ENCODE peak calls at places on chromosome 7, in nine cellular contexts. One of them, this sample, is unnamed.

GRCh38 chr7:92613720-92614119 is 23.5 kb upstream of the FAM133B start:
- DNase-seq in suprapubic skin: no peak
- DNase-seq in hepatic stellate cell: no peak
- DNase-seq in naive B cell: no peak
- DNase-seq in mucosa of gallbladder: no peak
- DNase-seq in mammary epithelial cell: no peak
- DNase-seq in immature natural killer cell: no peak
- DNase-seq in astrocyte of the spinal cord: no peak
- DNase-seq in lower lobe of right lung: no peak
- DNase-seq in this sample: peak

GRCh38 chr7:2452074-2452507 is 24.1 kb downstream of the GRIFIN start:
- DNase-seq in suprapubic skin: no peak
- DNase-seq in hepatic stellate cell: no peak
- DNase-seq in naive B cell: peak
- DNase-seq in mucosa of gallbladder: no peak
- DNase-seq in mammary epithelial cell: no peak
- DNase-seq in immature natural killer cell: peak
- DNase-seq in astrocyte of the spinal cord: no peak
- DNase-seq in lower lobe of right lung: no peak
- DNase-seq in this sample: no peak

GRCh38 chr7:80082214-80082613 is 52.4 kb upstream of the GNAI1 start:
- DNase-seq in suprapubic skin: no peak
- DNase-seq in hepatic stellate cell: no peak
- DNase-seq in naive B cell: no peak
- DNase-seq in mucosa of gallbladder: no peak
- DNase-seq in mammary epithelial cell: no peak
- DNase-seq in immature natural killer cell: no peak
- DNase-seq in astrocyte of the spinal cord: no peak
- DNase-seq in lower lobe of right lung: no peak
- DNase-seq in this sample: peak

GRCh38 chr7:105707967-105708580 is 126.8 kb upstream of the EFCAB10 start:
- DNase-seq in suprapubic skin: no peak
- DNase-seq in hepatic stellate cell: no peak
- DNase-seq in naive B cell: no peak
- DNase-seq in mucosa of gallbladder: no peak
- DNase-seq in mammary epithelial cell: no peak
- DNase-seq in immature natural killer cell: no peak
- DNase-seq in astrocyte of the spinal cord: no peak
- DNase-seq in lower lobe of right lung: no peak
- DNase-seq in this sample: no peak

GRCh38 chr7:12162420-12163113 is 48.5 kb upstream of the TMEM106B start:
- DNase-seq in suprapubic skin: no peak
- DNase-seq in hepatic stellate cell: peak
- DNase-seq in naive B cell: no peak
- DNase-seq in mucosa of gallbladder: no peak
- DNase-seq in mammary epithelial cell: peak
- DNase-seq in immature natural killer cell: no peak
- DNase-seq in astrocyte of the spinal cord: peak
- DNase-seq in lower lobe of right lung: no peak
- DNase-seq in this sample: peak

GRCh38 chr7:1946025-1946424 is 275.9 kb downstream of the ELFN1 start:
- DNase-seq in suprapubic skin: no peak
- DNase-seq in hepatic stellate cell: no peak
- DNase-seq in naive B cell: no peak
- DNase-seq in mucosa of gallbladder: no peak
- DNase-seq in mammary epithelial cell: no peak
- DNase-seq in immature natural killer cell: no peak
- DNase-seq in astrocyte of the spinal cord: no peak
- DNase-seq in lower lobe of right lung: peak
- DNase-seq in this sample: no peak

GRCh38 chr7:127655720-127656119 is 3.7 kb downstream of the SND1 start:
- DNase-seq in suprapubic skin: no peak
- DNase-seq in hepatic stellate cell: no peak
- DNase-seq in naive B cell: no peak
- DNase-seq in mucosa of gallbladder: no peak
- DNase-seq in mammary epithelial cell: no peak
- DNase-seq in immature natural killer cell: no peak
- DNase-seq in astrocyte of the spinal cord: no peak
- DNase-seq in lower lobe of right lung: no peak
- DNase-seq in this sample: no peak

GRCh38 chr7:25014735-25015134 is 34.8 kb upstream of the OSBPL3 start:
- DNase-seq in suprapubic skin: no peak
- DNase-seq in hepatic stellate cell: peak
- DNase-seq in naive B cell: no peak
- DNase-seq in mucosa of gallbladder: no peak
- DNase-seq in mammary epithelial cell: peak
- DNase-seq in immature natural killer cell: no peak
- DNase-seq in astrocyte of the spinal cord: peak
- DNase-seq in lower lobe of right lung: no peak
- DNase-seq in this sample: no peak

GRCh38 chr7:28627869-28628268 is 215.6 kb downstream of the CREB5 start:
- DNase-seq in suprapubic skin: no peak
- DNase-seq in hepatic stellate cell: no peak
- DNase-seq in naive B cell: no peak
- DNase-seq in mucosa of gallbladder: no peak
- DNase-seq in mammary epithelial cell: no peak
- DNase-seq in immature natural killer cell: no peak
- DNase-seq in astrocyte of the spinal cord: no peak
- DNase-seq in lower lobe of right lung: no peak
- DNase-seq in this sample: no peak

GRCh38 chr7:92421676-92422435 is 25.4 kb upstream of the GATAD1 start:
- DNase-seq in suprapubic skin: no peak
- DNase-seq in hepatic stellate cell: no peak
- DNase-seq in naive B cell: no peak
- DNase-seq in mucosa of gallbladder: no peak
- DNase-seq in mammary epithelial cell: no peak
- DNase-seq in immature natural killer cell: no peak
- DNase-seq in astrocyte of the spinal cord: no peak
- DNase-seq in lower lobe of right lung: no peak
- DNase-seq in this sample: peak

GRCh38 chr7:122212754-122213153 is 68.7 kb upstream of the AASS start:
- DNase-seq in suprapubic skin: no peak
- DNase-seq in hepatic stellate cell: no peak
- DNase-seq in naive B cell: no peak
- DNase-seq in mucosa of gallbladder: no peak
- DNase-seq in mammary epithelial cell: no peak
- DNase-seq in immature natural killer cell: no peak
- DNase-seq in astrocyte of the spinal cord: no peak
- DNase-seq in lower lobe of right lung: no peak
- DNase-seq in this sample: no peak

GRCh38 chr7:155000795-155001194 is 2.1 kb downstream of the PAXIP1 start:
- DNase-seq in suprapubic skin: no peak
- DNase-seq in hepatic stellate cell: no peak
- DNase-seq in naive B cell: no peak
- DNase-seq in mucosa of gallbladder: no peak
- DNase-seq in mammary epithelial cell: no peak
- DNase-seq in immature natural killer cell: no peak
- DNase-seq in astrocyte of the spinal cord: no peak
- DNase-seq in lower lobe of right lung: no peak
- DNase-seq in this sample: peak